ENCODE peak calls at places on chromosomes 5 and 9, in ten cellular contexts. D is GM12864, M is breast epithelium, B is fibroblast of lung, Z is GM12865, Y is stomach, H is body of pancreas, I is AG09309, T is fibroblast of villous mesenchyme, Q is tibial nerve. C is an unnamed sample.

GRCh38 chr9:114335745-114336144 is 6.1 kb downstream of the ORM2 start:
- DNase-seq in D (no peak), M (no peak), B (no peak), Z (no peak), Y (no peak), H (no peak), I (no peak), T (no peak), Q (no peak), C (no peak)

GRCh38 chr5:107806705-107807104 is 136.0 kb upstream of the EFNA5 start:
- DNase-seq in D (no peak), M (no peak), B (peak; percentile 60), Z (no peak), Y (no peak), H (no peak), I (no peak), T (peak; percentile 64), Q (no peak), C (no peak)

GRCh38 chr9:18490591-18491370 is 16.8 kb downstream of the ADAMTSL1 start:
- DNase-seq in D (no peak), M (no peak), B (peak; percentile 97), Z (no peak), Y (no peak), H (no peak), I (peak; percentile 98), T (peak; percentile 94), Q (peak; percentile 22), C (no peak)

GRCh38 chr5:157602505-157602904 is 26.9 kb upstream of the ADAM19 start:
- DNase-seq in D (no peak), M (no peak), B (no peak), Z (peak; percentile 70), Y (no peak), H (no peak), I (no peak), T (no peak), Q (no peak), C (no peak)

GRCh38 chr9:129509508-129509907 is 111.4 kb downstream of the C9orf50 start:
- DNase-seq in D (no peak), M (no peak), B (peak; percentile 95), Z (no peak), Y (no peak), H (no peak), I (peak; percentile 79), T (peak; percentile 90), Q (no peak), C (no peak)

GRCh38 chr9:110427497-110428104 is 89.9 kb upstream of the TXNDC8 start:
- DNase-seq in D (peak; percentile 8), M (no peak), B (peak; percentile 59), Z (peak; percentile 65), Y (peak; percentile 55), H (peak; percentile 46), I (no peak), T (peak; percentile 32), Q (peak; percentile 34), C (peak; percentile 65)

GRCh38 chr5:108579236-108579635 is 168.5 kb upstream of the FER start:
- DNase-seq in D (no peak), M (no peak), B (no peak), Z (no peak), Y (no peak), H (no peak), I (no peak), T (peak; percentile 53), Q (no peak), C (no peak)

GRCh38 chr9:124423591-124423990 is 8.3 kb upstream of the PSMB7 start:
- DNase-seq in D (no peak), M (no peak), B (no peak), Z (no peak), Y (no peak), H (no peak), I (no peak), T (no peak), Q (no peak), C (no peak)

GRCh38 chr5:83721878-83722779 is 1.5 kb upstream of the HAPLN1 start:
- DNase-seq in D (no peak), M (no peak), B (peak; percentile 70), Z (peak; percentile 57), Y (peak; percentile 49), H (peak; percentile 26), I (peak; percentile 10), T (peak; percentile 37), Q (peak; percentile 33), C (peak; percentile 91)

GRCh38 chr9:90023861-90024260 is 419.0 kb downstream of the GADD45G start:
- DNase-seq in D (no peak), M (no peak), B (no peak), Z (no peak), Y (no peak), H (no peak), I (no peak), T (no peak), Q (no peak), C (no peak)

GRCh38 chr5:166127766-166128565 is 2163.5 kb upstream of the WWC1 start:
- DNase-seq in D (no peak), M (no peak), B (no peak), Z (no peak), Y (no peak), H (no peak), I (no peak), T (no peak), Q (no peak), C (peak; percentile 29)

GRCh38 chr5:1152156-1152555 is 40.3 kb upstream of the SLC12A7 start:
- DNase-seq in D (no peak), M (no peak), B (no peak), Z (no peak), Y (no peak), H (no peak), I (no peak), T (no peak), Q (no peak), C (no peak)

GRCh38 chr9:127817881-127818434 is 15.3 kb downstream of the FPGS start:
- DNase-seq in D (no peak), M (no peak), B (no peak), Z (no peak), Y (no peak), H (no peak), I (no peak), T (no peak), Q (no peak), C (no peak)

GRCh38 chr5:144309265-144309664 is 138.6 kb downstream of the KCTD16 start:
- DNase-seq in D (no peak), M (no peak), B (peak; percentile 5), Z (no peak), Y (no peak), H (no peak), I (no peak), T (peak; percentile 49), Q (no peak), C (no peak)

GRCh38 chr9:114452219-114453169 is 52.8 kb downstream of the WHRN start:
- DNase-seq in D (no peak), M (no peak), B (no peak), Z (no peak), Y (peak; percentile 55), H (no peak), I (no peak), T (no peak), Q (no peak), C (peak; percentile 39)

GRCh38 chr5:67166460-67166871 is 30.1 kb downstream of the CD180 start:
- DNase-seq in D (peak; percentile 58), M (no peak), B (no peak), Z (peak; percentile 64), Y (peak; percentile 63), H (peak; percentile 26), I (no peak), T (no peak), Q (no peak), C (peak; percentile 75)

GRCh38 chr9:106860731-106861584 is 2.0 kb upstream of the ZNF462 start:
- DNase-seq in D (no peak), M (peak; percentile 60), B (peak; percentile 56), Z (no peak), Y (no peak), H (no peak), I (no peak), T (peak; percentile 52), Q (peak; percentile 19), C (peak; percentile 70)

GRCh38 chr5:122951658-122952057 is 84.9 kb downstream of the PPIC start:
- DNase-seq in D (no peak), M (no peak), B (no peak), Z (no peak), Y (no peak), H (no peak), I (no peak), T (no peak), Q (no peak), C (no peak)

GRCh38 chr5:180070726-180071417 is 687 bp downstream of the RNF130 start:
- DNase-seq in D (no peak), M (no peak), B (peak; percentile 62), Z (no peak), Y (peak; percentile 36), H (no peak), I (peak; percentile 23), T (peak; percentile 57), Q (peak; percentile 39), C (peak; percentile 47)

GRCh38 chr5:160211352-160211751 is 18.0 kb upstream of the FABP6 start:
- DNase-seq in D (no peak), M (no peak), B (no peak), Z (no peak), Y (no peak), H (no peak), I (no peak), T (no peak), Q (no peak), C (no peak)

GRCh38 chr5:141637693-141638419 is 1.1 kb downstream of the RELL2 start:
- DNase-seq in D (no peak), M (peak; percentile 64), B (peak; percentile 54), Z (peak; percentile 86), Y (peak; percentile 62), H (peak; percentile 64), I (no peak), T (peak; percentile 65), Q (peak; percentile 17), C (peak; percentile 70)

GRCh38 chr9:131237931-131238401 is 38.3 kb downstream of the FAM78A start:
- DNase-seq in D (peak; percentile 74), M (peak; percentile 67), B (peak; percentile 85), Z (peak; percentile 93), Y (peak; percentile 80), H (peak; percentile 48), I (peak; percentile 68), T (peak; percentile 79), Q (peak; percentile 56), C (peak; percentile 72)
- H3K4me3 ChIP-seq in D (no peak overlapping the region), M (peak overlapping the region; percentile 45), B (no peak overlapping the region), Z (peak overlapping the region; percentile 44), Y (peak overlapping the region; percentile 9), H (no peak overlapping the region), I (no peak overlapping the region), T (no peak overlapping the region), Q (no peak overlapping the region), C (no peak overlapping the region)

GRCh38 chr5:132364319-132364718 is 5.2 kb upstream of the SLC22A5 start:
- DNase-seq in D (no peak), M (no peak), B (peak; percentile 90), Z (no peak), Y (no peak), H (no peak), I (peak; percentile 86), T (peak; percentile 76), Q (no peak), C (no peak)
- H3K4me3 ChIP-seq in D (no peak overlapping the region), M (no peak overlapping the region), B (no peak overlapping the region), Z (no peak overlapping the region), Y (no peak overlapping the region), H (no peak overlapping the region), I (no peak overlapping the region), T (no peak overlapping the region), Q (no peak overlapping the region), C (no peak overlapping the region)

GRCh38 chr5:149581931-149582768 is 852 bp downstream of the ARHGEF37 start:
- DNase-seq in D (no peak), M (no peak), B (no peak), Z (no peak), Y (peak; percentile 59), H (peak; percentile 49), I (no peak), T (no peak), Q (no peak), C (peak; percentile 68)
- H3K4me3 ChIP-seq in D (no peak overlapping the region), M (peak overlapping the region; percentile 72), B (peak overlapping the region; percentile 35), Z (no peak overlapping the region), Y (peak overlapping the region; percentile 62), H (peak overlapping the region; percentile 24), I (no peak overlapping the region), T (peak overlapping the region; percentile 55), Q (peak overlapping the region; percentile 50), C (peak overlapping the region; percentile 32)

GRCh38 chr5:42944989-42945388 is 95.1 kb downstream of the ANXA2R start:
- DNase-seq in D (no peak), M (no peak), B (peak; percentile 90), Z (no peak), Y (no peak), H (no peak), I (peak; percentile 73), T (peak; percentile 88), Q (no peak), C (no peak)
- H3K4me3 ChIP-seq in D (no peak overlapping the region), M (no peak overlapping the region), B (no peak overlapping the region), Z (no peak overlapping the region), Y (no peak overlapping the region), H (no peak overlapping the region), I (no peak overlapping the region), T (no peak overlapping the region), Q (no peak overlapping the region), C (no peak overlapping the region)

C was measured in colonic mucosa.